ENCODE peak calls at places on chromosomes 1 and 21, in four cellular contexts. F is Panc1, W is HepG2, Z is K562. M is an unnamed sample.

GRCh38 chr21:38358098-38358497 is 101.3 kb downstream of the KCNJ15 start:
- DNase-seq in F (no peak), W (no peak), Z (no peak), M (no peak)

GRCh38 chr1:208252126-208252853 is 8.1 kb upstream of the PLXNA2 start:
- DNase-seq in F (no peak), W (peak), Z (peak), M (no peak)

GRCh38 chr1:44327679-44328491 is 27.2 kb downstream of the ERI3 start:
- DNase-seq in F (peak), W (peak), Z (peak), M (peak)

GRCh38 chr1:117573386-117574040 is 32.3 kb upstream of the TENT5C start:
- DNase-seq in F (no peak), W (no peak), Z (no peak), M (no peak)

GRCh38 chr1:201945157-201945556 is 1.2 kb downstream of the LMOD1 start:
- DNase-seq in F (no peak), W (no peak), Z (peak), M (no peak)

GRCh38 chr1:216464489-216464888 is 41.2 kb upstream of the USH2A start:
- DNase-seq in F (no peak), W (peak), Z (no peak), M (no peak)

GRCh38 chr1:43797926-43798325 is 90.6 kb downstream of the ST3GAL3 start:
- DNase-seq in F (no peak), W (no peak), Z (no peak), M (no peak)

GRCh38 chr1:200506471-200506870 is 96.6 kb upstream of the ZNF281 start:
- DNase-seq in F (no peak), W (no peak), Z (no peak), M (no peak)

GRCh38 chr1:152901631-152902030 is 6.7 kb upstream of the IVL start:
- DNase-seq in F (no peak), W (no peak), Z (no peak), M (no peak)

GRCh38 chr1:34777519-34778321 is 3.3 kb upstream of the GJB3 start:
- DNase-seq in F (no peak), W (no peak), Z (no peak), M (no peak)

GRCh38 chr21:38140192-38140905 is 116.4 kb upstream of the KCNJ15 start:
- DNase-seq in F (no peak), W (no peak), Z (no peak), M (no peak)

GRCh38 chr21:42079939-42080787 is 9.0 kb downstream of the UMODL1 start:
- DNase-seq in F (no peak), W (no peak), Z (no peak), M (no peak)

GRCh38 chr1:30752651-30752908 is 5.0 kb downstream of the LAPTM5 start:
- DNase-seq in F (no peak), W (no peak), Z (no peak), M (no peak)

GRCh38 chr1:87155648-87156047 is 173.0 kb upstream of the LMO4 start:
- DNase-seq in F (no peak), W (no peak), Z (no peak), M (no peak)

GRCh38 chr1:25683731-25684130 is 67.1 kb downstream of the MAN1C1 start:
- DNase-seq in F (no peak), W (no peak), Z (no peak), M (no peak)

GRCh38 chr1:84800090-84801073 is 92.6 kb downstream of the LPAR3 start:
- DNase-seq in F (no peak), W (no peak), Z (no peak), M (no peak)

GRCh38 chr1:155168456-155169210 is 4.5 kb downstream of the KRTCAP2 start:
- DNase-seq in F (no peak), W (no peak), Z (no peak), M (no peak)

GRCh38 chr21:21898801-21899200 is 900.6 kb downstream of the NCAM2 start:
- DNase-seq in F (no peak), W (no peak), Z (no peak), M (no peak)

GRCh38 chr21:34845521-34846213 is 176.9 kb downstream of the CLIC6 start:
- DNase-seq in F (peak), W (no peak), Z (no peak), M (peak)

GRCh38 chr1:20194770-20195463 is 8.6 kb upstream of the PLA2G2C start:
- DNase-seq in F (peak), W (peak), Z (peak), M (peak)

GRCh38 chr1:33470495-33471012 is 1.9 kb upstream of the ZSCAN20 start:
- DNase-seq in F (no peak), W (peak), Z (peak), M (peak)

GRCh38 chr21:41425954-41426655 is at the start of gene MX1:
- DNase-seq in F (no peak), W (peak), Z (no peak), M (no peak)

GRCh38 chr1:231827337-231828105 is 200.9 kb downstream of the DISC1 start:
- DNase-seq in F (peak), W (peak), Z (no peak), M (no peak)

GRCh38 chr1:89904219-89904980 is 83.6 kb downstream of the LRRC8D start:
- DNase-seq in F (no peak), W (no peak), Z (no peak), M (no peak)

GRCh38 chr1:113488576-113489177 is 98.4 kb downstream of the MAGI3 start:
- DNase-seq in F (no peak), W (peak), Z (no peak), M (no peak)

GRCh38 chr1:239858058-239858457 is 233.6 kb upstream of the FMN2 start:
- DNase-seq in F (no peak), W (no peak), Z (no peak), M (no peak)

GRCh38 chr1:234986750-234987414 is 141.8 kb downstream of the TOMM20 start:
- DNase-seq in F (no peak), W (peak), Z (no peak), M (no peak)

GRCh38 chr1:210669951-210670350 is 341.2 kb downstream of the HHAT start:
- DNase-seq in F (no peak), W (no peak), Z (no peak), M (no peak)

GRCh38 chr1:1402081-1402900 is 3.2 kb upstream of the CCNL2 start:
- DNase-seq in F (peak), W (peak), Z (no peak), M (peak)

GRCh38 chr1:201708691-201709090 is 120.3 kb upstream of the IPO9 start:
- DNase-seq in F (no peak), W (no peak), Z (no peak), M (no peak)

GRCh38 chr21:24224411-24224810 is 1382.9 kb downstream of the MRPL39 start:
- DNase-seq in F (no peak), W (no peak), Z (no peak), M (no peak)

GRCh38 chr1:923991-924618 is 382 bp downstream of the SAMD11 start:
- DNase-seq in F (no peak), W (no peak), Z (peak), M (no peak)

GRCh38 chr21:16370176-16370575 is 640.4 kb downstream of the USP25 start:
- DNase-seq in F (no peak), W (no peak), Z (no peak), M (no peak)

GRCh38 chr1:6097824-6098223 is 52.1 kb downstream of the KCNAB2 start:
- DNase-seq in F (no peak), W (no peak), Z (no peak), M (no peak)
- TF ChIP-seq TCF7L2 in F (no peak), W (no peak), Z (no peak), M (no peak)

GRCh38 chr1:46176211-46176865 is at the start of gene P3R3URF:
- DNase-seq in F (no peak), W (no peak), Z (no peak), M (no peak)

GRCh38 chr1:46181343-46182260 is 5.3 kb upstream of the P3R3URF start:
- DNase-seq in F (no peak), W (no peak), Z (no peak), M (no peak)

GRCh38 chr1:46183119-46183842 is 7.0 kb upstream of the P3R3URF start:
- DNase-seq in F (peak), W (peak), Z (no peak), M (peak)

GRCh38 chr1:46179138-46180081 is 3.1 kb upstream of the P3R3URF start:
- DNase-seq in F (peak), W (peak), Z (peak), M (peak)

GRCh38 chr1:46180082-46180616 is 3.9 kb upstream of the P3R3URF start:
- DNase-seq in F (peak), W (peak), Z (peak), M (peak)
- TF ChIP-seq TCF7L2 in F (no peak), W (no peak), Z (no peak), M (no peak)

GRCh38 chr1:76038306-76039004 is 36.1 kb upstream of the ST6GALNAC3 start:
- DNase-seq in F (no peak), W (no peak), Z (no peak), M (no peak)
- TF ChIP-seq TCF7L2 in F (no peak), W (no peak), Z (no peak), M (no peak)

GRCh38 chr1:228152097-228152917 is 2.6 kb downstream of the GJC2 start:
- DNase-seq in F (no peak), W (no peak), Z (no peak), M (no peak)

GRCh38 chr1:228150021-228150457 is 309 bp downstream of the GJC2 start:
- DNase-seq in F (no peak), W (no peak), Z (peak), M (no peak)

GRCh38 chr1:228151526-228151925 is 1.8 kb downstream of the GJC2 start:
- DNase-seq in F (no peak), W (no peak), Z (no peak), M (no peak)

GRCh38 chr1:228150458-228151169 is 884 bp downstream of the GJC2 start:
- DNase-seq in F (no peak), W (peak), Z (peak), M (no peak)

DNA sequence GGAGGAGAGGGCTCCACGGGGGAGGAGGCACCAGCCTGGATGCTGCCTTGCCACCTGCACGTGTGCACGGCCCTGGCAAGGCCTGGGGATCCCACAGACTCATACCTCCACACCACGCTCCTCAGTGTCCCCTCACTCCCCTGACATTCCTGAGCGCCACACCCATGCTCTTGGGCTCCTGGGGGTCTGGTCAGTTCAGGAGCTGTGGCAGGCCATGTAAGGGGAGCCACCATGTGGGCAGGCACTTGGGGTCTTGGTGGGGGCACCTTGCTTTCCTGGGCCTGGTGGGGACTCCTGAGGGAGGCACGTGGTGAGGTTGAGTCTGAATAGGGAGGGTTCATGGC is 1.4 kb downstream of the GJC2 start:
- DNase-seq in F (no peak), W (no peak), Z (no peak), M (no peak)
- TF ChIP-seq TCF7L2 in F (no peak), W (no peak), Z (no peak), M (no peak)

GRCh38 chr1:175188936-175189335 is 3.6 kb downstream of the KIAA0040 start:
- DNase-seq in F (no peak), W (no peak), Z (no peak), M (no peak)
- TF ChIP-seq TCF7L2 in F (no peak), W (no peak), Z (no peak), M (no peak)

DNA sequence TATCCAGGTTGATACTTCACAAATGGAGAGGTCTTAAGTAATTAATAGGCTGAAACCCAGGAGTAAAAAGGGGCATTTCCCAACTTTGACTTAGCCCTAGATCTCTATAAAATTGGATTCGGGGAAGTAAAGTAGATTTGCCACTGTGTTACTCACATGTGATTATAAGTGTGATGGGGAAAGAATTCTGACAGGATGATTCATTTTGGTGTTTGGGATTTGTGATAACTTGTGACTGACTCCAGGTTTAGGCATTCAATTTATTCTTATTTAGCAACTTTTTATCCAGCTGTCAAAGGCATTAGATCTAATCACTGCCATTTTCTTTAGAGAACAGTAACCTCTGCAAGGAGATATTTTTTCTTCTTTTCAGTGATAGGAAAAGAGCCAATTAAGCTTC is 175.5 kb downstream of the ASTN1 start:
- DNase-seq in F (no peak), W (no peak), Z (no peak), M (no peak)
- TF ChIP-seq TCF7L2 in F (no peak), W (no peak), Z (no peak), M (no peak)

GRCh38 chr1:8716238-8716637 is 101.2 kb downstream of the RERE start:
- DNase-seq in F (no peak), W (no peak), Z (no peak), M (no peak)

GRCh38 chr1:8708259-8708658 is 109.2 kb downstream of the RERE start:
- DNase-seq in F (no peak), W (no peak), Z (no peak), M (no peak)

GRCh38 chr1:8711161-8711560 is 106.3 kb downstream of the RERE start:
- DNase-seq in F (no peak), W (no peak), Z (no peak), M (no peak)

GRCh38 chr1:8711873-8712412 is 105.5 kb downstream of the RERE start:
- DNase-seq in F (no peak), W (peak), Z (no peak), M (no peak)

DNA sequence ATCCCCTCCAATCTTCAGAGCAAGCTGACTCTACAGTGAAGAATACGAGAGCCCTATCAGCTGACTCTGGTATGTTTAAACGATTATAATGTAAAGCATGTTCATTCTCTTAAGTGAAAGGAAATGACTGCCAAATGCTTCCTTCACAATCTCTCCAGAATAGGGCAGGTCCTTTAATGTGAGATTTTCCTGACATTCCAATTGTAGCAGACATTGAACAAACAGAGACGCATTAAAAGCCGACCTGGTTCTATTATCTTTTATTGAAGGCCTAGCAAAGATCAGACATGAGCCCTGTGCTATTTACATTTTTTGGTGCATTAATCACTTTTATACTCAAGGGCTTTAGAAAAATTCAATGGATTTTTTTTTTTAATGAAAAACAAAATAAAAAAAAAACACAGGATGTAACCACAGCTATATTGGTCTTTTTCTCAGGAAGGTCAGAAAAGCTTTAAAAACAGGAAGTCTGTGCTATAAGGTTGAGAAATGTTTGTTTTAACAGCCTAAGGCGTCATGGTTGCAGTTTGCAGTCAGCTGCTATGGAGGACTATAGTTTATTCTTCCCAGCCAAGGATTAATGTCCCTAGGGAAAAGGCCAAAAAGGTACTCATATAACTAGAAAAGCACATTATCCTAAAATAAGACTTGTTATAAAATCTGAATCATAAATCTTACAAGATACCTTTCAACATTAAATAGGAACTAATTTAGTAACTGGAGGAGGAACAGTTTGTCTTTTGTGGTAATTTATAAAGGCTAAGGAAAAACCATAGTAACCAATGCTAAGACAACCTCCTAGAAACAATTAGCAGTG is 104.8 kb downstream of the RERE start:
- DNase-seq in F (peak), W (peak), Z (no peak), M (no peak)
- TF ChIP-seq TCF7L2 in F (peak), W (no peak), Z (no peak), M (no peak)

DNA sequence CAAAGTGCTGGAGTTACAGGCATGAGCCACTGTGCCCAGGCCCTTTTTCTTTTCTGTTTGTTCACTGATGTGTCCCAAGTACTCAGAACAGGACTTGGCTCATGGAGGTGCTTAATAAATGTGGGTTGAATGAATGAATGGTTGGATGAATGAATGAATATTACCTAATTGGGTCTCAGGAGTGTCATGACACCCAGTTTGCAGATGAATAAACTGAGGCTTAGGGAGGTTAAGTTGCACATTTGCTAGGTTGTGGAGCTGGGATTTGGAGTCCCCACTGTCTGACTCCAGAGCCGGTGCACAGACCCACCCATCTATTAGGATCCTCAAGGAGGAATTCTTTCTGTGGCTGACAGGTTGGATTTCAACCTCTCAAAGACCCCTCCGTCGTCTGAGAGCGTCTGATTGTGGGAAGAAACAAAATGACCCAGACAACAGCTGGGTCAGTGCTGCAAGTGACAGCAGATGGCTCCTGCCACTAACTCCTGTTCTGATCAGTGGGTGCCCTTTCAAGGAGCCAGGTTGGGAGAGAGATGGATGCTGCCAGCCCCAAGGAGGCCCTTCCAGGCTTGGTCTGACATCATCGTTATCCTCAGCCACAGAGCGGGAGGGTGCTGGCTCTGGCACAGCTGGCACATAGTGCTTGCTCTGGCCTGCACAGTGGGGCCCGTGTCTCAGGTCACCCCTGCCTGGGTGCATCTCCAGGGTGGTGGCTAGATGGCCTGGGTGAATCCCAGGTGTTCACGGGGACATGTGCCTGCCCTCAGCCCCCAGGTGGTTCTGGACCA is 24.2 kb downstream of the ARHGEF10L start:
- DNase-seq in F (no peak), W (no peak), Z (no peak), M (no peak)
- TF ChIP-seq TCF7L2 in F (no peak), W (no peak), Z (no peak), M (no peak)

DNA sequence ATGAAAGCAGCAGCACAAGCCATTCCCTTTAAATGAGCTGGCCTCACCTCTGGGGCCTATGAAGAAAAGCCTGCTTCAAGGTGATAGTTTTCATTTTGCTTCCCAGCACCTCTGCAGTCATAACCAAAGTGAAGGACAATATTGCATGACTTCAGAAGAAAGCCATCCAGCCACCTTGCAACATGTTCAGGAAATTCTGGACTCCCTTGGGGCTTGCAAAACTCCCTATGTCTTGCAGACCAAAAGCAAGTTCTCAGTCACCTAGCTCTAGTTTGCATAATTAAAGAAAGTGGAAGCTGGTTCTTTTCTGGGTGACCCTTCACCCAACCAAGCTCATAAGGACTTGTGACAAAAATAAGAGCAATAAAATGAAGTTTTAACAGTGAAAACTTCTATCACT is 87.6 kb downstream of the GFI1 start:
- DNase-seq in F (no peak), W (no peak), Z (no peak), M (no peak)
- TF ChIP-seq TCF7L2 in F (no peak), W (no peak), Z (no peak), M (no peak)